ENCODE peak calls at places on chromosomes 16 and 17, in nine cellular contexts. U is fibroblast of lung, I is mucosa of descending colon, A is esophagus squamous epithelium, N is thoracic aorta, K is RWPE2, M is colonic mucosa, S is A549, P is foreskin fibroblast. L is an unnamed sample.

GRCh38 chr17:29138991-29139682 is 41.1 kb downstream of the MYO18A start:
- DNase-seq in U (no peak), I (peak), A (no peak), N (no peak), K (no peak), M (peak), S (no peak), P (no peak), L (no peak)

GRCh38 chr16:86077243-86077940 is 178.4 kb downstream of the IRF8 start:
- DNase-seq in U (no peak), I (no peak), A (no peak), N (no peak), K (no peak), M (no peak), S (no peak), P (no peak), L (no peak)

GRCh38 chr16:11138026-11138768 is 117.8 kb downstream of the SOCS1 start:
- DNase-seq in U (no peak), I (no peak), A (no peak), N (no peak), K (no peak), M (no peak), S (no peak), P (no peak), L (no peak)

GRCh38 chr17:73251871-73252270 is 9.8 kb downstream of the CPSF4L start:
- DNase-seq in U (no peak), I (no peak), A (no peak), N (no peak), K (no peak), M (no peak), S (no peak), P (no peak), L (no peak)

GRCh38 chr16:85360323-85361277 is 248.3 kb upstream of the CIBAR2 start:
- DNase-seq in U (no peak), I (peak), A (no peak), N (no peak), K (peak), M (peak), S (no peak), P (no peak), L (no peak)

GRCh38 chr16:5885521-5885920 is 787.9 kb upstream of the EEF2KMT start:
- DNase-seq in U (peak), I (no peak), A (no peak), N (no peak), K (no peak), M (no peak), S (no peak), P (no peak), L (no peak)

GRCh38 chr17:82281502-82282238 is 8.2 kb upstream of the CSNK1D start:
- DNase-seq in U (peak), I (peak), A (no peak), N (no peak), K (peak), M (no peak), S (no peak), P (no peak), L (no peak)

GRCh38 chr16:14003119-14003570 is 68.0 kb upstream of the MRTFB start:
- DNase-seq in U (peak), I (peak), A (no peak), N (peak), K (no peak), M (peak), S (no peak), P (peak), L (no peak)

GRCh38 chr17:43908111-43908721 is 880 bp upstream of the MPP2 start:
- DNase-seq in U (peak), I (peak), A (no peak), N (peak), K (no peak), M (peak), S (peak), P (peak), L (no peak)

GRCh38 chr16:70788668-70789161 is 12.2 kb downstream of the VAC14 start:
- DNase-seq in U (peak), I (no peak), A (no peak), N (no peak), K (no peak), M (no peak), S (no peak), P (peak), L (no peak)

GRCh38 chr16:73068546-73069401 is 20.8 kb upstream of the ZFHX3 start:
- DNase-seq in U (peak), I (peak), A (no peak), N (peak), K (peak), M (no peak), S (no peak), P (peak), L (no peak)

GRCh38 chr17:58357312-58358297 is 5.6 kb upstream of the SUPT4H1 start:
- DNase-seq in U (no peak), I (no peak), A (no peak), N (no peak), K (no peak), M (no peak), S (no peak), P (no peak), L (no peak)

GRCh38 chr17:81386646-81387234 is 8.5 kb upstream of the BAHCC1 start:
- DNase-seq in U (no peak), I (peak), A (no peak), N (no peak), K (no peak), M (no peak), S (no peak), P (peak), L (peak)

GRCh38 chr17:61395409-61395982 is 4.1 kb upstream of the TBX2 start:
- DNase-seq in U (no peak), I (no peak), A (no peak), N (no peak), K (no peak), M (no peak), S (no peak), P (no peak), L (no peak)

GRCh38 chr16:75226550-75227360 is 8.0 kb downstream of the CTRB1 start:
- DNase-seq in U (no peak), I (no peak), A (no peak), N (no peak), K (no peak), M (peak), S (no peak), P (no peak), L (no peak)

GRCh38 chr17:52827526-52827925 is 669.0 kb upstream of the CA10 start:
- DNase-seq in U (no peak), I (no peak), A (no peak), N (no peak), K (no peak), M (peak), S (no peak), P (no peak), L (no peak)

GRCh38 chr17:50660042-50660886 is 25.6 kb downstream of the ABCC3 start:
- DNase-seq in U (no peak), I (peak), A (no peak), N (no peak), K (no peak), M (peak), S (peak), P (peak), L (no peak)

GRCh38 chr16:8634991-8635736 is 13.7 kb downstream of the METTL22 start:
- DNase-seq in U (peak), I (no peak), A (no peak), N (no peak), K (no peak), M (no peak), S (peak), P (peak), L (peak)

DNA sequence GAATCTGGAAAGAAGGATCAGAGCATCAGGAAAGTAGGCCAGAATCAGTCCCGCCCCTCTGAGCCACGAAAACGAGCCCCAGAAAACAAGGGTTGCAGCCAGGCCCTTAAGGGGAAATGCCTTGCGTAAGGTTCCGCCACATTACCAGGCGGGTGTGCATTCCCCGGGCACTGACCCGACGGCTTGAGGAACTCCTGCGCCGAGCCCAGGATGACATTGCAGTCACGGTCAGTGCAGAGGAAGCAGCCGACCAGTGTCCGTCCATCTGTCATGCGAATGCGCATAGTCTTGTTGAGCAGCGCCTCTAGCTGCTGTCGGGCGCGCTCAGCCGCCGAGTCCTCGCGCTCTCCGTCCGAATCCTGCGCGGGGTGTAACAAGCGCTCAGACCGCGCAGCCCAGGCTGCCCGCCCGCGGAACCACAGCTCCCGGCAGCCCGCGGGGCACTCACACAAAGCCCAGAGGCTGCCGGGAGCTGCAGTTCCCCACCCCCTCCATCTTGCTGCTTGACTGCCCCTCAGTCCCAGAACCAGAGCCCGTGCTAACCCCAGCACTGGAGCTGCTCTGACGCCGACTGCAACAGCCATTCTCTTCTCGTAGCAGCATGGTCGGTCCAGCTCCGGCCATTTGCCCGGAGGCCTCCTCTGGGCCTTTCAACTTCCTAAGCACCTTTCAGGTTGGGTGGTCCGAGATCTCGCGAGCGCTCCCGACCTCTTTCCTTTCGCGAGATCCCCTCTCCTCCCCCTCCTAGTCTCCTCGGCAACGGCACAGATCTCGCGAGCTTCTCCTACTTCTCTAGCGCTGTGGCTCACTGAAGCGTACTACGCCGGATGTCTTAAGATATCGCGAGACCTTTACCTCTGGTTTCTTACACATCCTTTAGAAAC is at the start of gene NAA38:
- DNase-seq in U (peak), I (peak), A (peak), N (peak), K (peak), M (peak), S (peak), P (peak), L (peak)
- TF ChIP-seq CTCF in U (peak), I (peak), A (peak), N (peak), K (peak), M (peak), S (peak), P (peak), L (peak)

DNA sequence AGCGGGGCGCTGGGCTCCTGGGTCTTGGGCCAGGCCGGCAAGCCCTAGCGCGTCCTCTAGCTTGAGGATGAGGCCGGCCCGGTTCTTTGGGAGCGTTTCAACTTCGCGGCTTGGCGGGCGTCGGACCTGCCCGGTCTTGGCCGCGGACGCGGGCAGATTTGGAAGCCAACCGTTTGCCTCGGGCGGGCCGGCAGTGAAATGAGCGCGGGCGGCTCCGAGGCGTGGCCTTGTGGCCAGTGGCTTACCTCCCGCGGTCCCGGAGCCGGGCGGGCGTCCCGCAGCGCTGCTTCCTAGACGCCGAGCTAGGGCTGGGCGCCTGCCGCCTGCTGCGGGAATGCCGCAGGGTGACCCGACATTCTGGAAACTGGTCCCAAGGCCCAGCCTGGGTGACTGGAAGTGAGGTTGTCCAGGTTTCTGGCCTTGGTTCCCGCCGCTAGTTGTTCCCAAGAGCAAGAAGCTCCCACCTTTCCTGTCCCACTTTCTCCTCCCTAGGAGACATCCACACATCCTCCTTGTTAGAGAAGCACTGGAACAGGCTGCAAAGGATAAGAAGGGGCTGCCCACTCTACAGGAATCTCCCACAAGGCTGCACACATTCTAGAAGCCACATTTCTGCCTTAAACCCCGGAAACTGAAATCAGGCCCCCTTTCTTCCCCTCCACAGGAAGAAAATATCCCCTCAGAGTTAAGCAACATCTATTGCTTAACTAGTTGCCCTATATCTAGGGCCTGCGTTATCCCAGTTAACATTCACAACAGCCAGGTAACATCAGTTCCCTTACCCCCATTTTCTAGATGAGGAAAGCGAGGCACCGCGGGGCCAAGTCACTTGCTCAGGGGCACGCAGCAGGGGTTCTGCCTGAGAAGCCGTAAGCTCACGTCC is 4.5 kb upstream of the CBX8 start:
- DNase-seq in U (peak), I (peak), A (no peak), N (no peak), K (no peak), M (no peak), S (no peak), P (no peak), L (no peak)
- TF ChIP-seq CTCF in U (no peak), I (no peak), A (no peak), N (no peak), K (no peak), M (no peak), S (no peak), P (no peak), L (no peak)

GRCh38 chr16:19885456-19886060 is 910 bp upstream of the GPRC5B start:
- DNase-seq in U (no peak), I (peak), A (no peak), N (no peak), K (no peak), M (no peak), S (no peak), P (no peak), L (no peak)

GRCh38 chr16:19884021-19884485 is 595 bp downstream of the GPRC5B start:
- DNase-seq in U (no peak), I (peak), A (no peak), N (no peak), K (no peak), M (peak), S (no peak), P (no peak), L (peak)

GRCh38 chr16:19883296-19883951 is 1.2 kb downstream of the GPRC5B start:
- DNase-seq in U (peak), I (peak), A (no peak), N (no peak), K (no peak), M (peak), S (no peak), P (peak), L (peak)

GRCh38 chr16:19886061-19886792 is 1.6 kb upstream of the GPRC5B start:
- DNase-seq in U (peak), I (peak), A (no peak), N (peak), K (no peak), M (peak), S (peak), P (peak), L (peak)

DNA sequence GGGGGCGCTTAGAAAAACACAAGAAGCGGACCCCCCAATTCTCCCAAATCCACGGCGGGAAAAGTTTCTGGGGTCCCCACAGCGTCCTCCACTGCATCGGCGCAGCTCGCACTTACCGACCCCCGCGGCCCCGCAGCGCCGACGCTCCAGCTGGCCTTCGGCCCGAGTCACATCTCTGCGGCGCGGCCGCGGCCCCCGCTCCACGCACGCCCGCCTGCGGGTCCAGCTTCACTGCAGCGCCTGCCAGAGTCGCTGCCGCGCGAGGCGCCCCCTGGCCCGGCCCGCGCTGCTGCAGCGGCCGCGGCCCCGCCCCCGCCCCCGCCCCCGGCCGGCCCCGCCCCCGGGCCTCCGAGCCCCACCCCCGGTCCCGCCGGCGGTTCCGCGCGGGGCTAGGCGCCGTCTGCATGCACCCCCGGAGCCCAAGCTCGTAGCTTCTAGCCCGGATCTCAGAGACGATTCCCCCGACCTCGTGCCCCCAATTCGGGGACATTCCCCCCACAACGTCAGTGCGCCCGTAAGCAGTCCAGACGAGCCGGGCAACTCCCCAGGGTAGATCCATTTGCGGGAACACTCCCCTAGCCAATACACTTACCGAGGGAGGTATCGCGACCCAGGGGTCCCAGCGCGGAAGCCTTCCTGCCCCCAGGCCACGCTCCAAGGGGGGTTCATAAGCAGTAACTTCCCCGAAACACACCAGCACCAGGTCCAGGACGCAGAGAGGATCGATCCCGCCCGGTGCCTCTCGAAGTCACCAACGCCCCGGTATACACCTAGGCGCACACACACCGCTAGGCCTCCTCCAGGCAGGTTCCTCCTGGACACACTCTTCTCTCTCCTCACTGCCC is at the start of gene GPRC5B:
- DNase-seq in U (peak), I (peak), A (no peak), N (no peak), K (no peak), M (peak), S (peak), P (peak), L (peak)
- TF ChIP-seq CTCF in U (no peak), I (no peak), A (no peak), N (no peak), K (peak), M (no peak), S (peak), P (no peak), L (peak)

DNA sequence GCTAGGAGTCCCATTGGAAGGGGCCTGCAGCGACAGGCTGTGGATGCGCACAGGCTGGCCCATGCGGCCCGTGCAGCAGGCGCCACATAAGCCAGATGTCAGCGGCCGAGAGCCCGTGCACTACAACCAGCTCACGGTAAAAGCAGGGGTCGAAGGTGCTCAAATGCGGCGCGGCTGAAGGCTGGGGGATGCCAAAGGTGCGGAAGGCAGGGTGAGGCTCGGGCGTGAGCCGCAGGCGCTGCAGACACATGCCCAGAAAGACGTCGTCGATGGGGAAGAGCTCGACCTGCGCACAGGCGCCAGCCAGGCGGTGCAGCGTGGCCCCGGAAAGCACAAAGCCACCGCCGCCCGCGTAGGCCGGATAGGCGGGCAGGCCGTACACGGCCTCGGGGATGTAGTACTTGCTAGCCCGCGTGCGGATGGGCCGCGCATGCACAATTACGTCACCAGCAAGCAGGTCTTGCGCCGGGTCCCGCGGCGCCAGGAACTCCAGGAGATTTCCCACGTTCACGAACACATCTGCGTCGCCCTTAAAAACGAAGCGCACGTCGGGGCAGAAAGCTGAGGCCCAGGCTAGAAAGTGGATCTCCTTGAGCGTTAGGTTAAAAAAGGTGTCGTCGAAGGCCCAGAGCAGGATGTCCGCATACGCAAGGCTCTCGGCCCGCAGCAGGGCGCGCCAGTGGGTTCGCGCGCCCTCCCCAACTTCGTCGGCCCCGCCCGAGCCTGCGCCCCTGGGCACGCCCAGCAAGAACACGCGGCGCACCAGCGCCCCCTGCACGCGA is 1.3 kb downstream of the B3GNT9 start:
- DNase-seq in U (peak), I (no peak), A (no peak), N (no peak), K (no peak), M (no peak), S (no peak), P (no peak), L (no peak)
- TF ChIP-seq CTCF in U (no peak), I (no peak), A (no peak), N (no peak), K (no peak), M (no peak), S (no peak), P (no peak), L (peak)

GRCh38 chr17:16379654-16380053 is 1.2 kb upstream of the UBB start:
- DNase-seq in U (no peak), I (no peak), A (no peak), N (no peak), K (no peak), M (no peak), S (no peak), P (no peak), L (no peak)
- TF ChIP-seq CTCF in U (no peak), I (no peak), A (no peak), N (no peak), K (no peak), M (no peak), S (no peak), P (no peak), L (no peak)

GRCh38 chr16:83717308-83717707 is 90.5 kb upstream of the HSBP1 start:
- DNase-seq in U (no peak), I (no peak), A (no peak), N (no peak), K (no peak), M (no peak), S (no peak), P (no peak), L (no peak)
- TF ChIP-seq CTCF in U (no peak), I (no peak), A (no peak), N (no peak), K (no peak), M (no peak), S (no peak), P (no peak), L (no peak)

L was measured in progenitor cell of endocrine pancreas.